ENCODE peak calls at places on chromosomes 4 and X, in eight cellular contexts. Q is activated CD8-positive, alpha-beta memory T cell treated with anti-CD3 and anti-CD28 coated beads, Interleukin-2, amount 50 U/mL, for 48 hours; D is effector CD8-positive, alpha-beta T cell; U is activated naive CD4-positive, alpha-beta T cell; P is iPS-NIHi11; T is T-helper 2 cell; M is nephron progenitor cell; F is activated T-helper 1 cell treated with anti-CD3 and anti-CD28 coated beads, Interleukin-12 subunit alpha, Interleukin-12 subunit beta, Interleukin-2, Interleukin-4 antibody, amounts not matched to agents 30 ng/mL and 10 ng/mL and 1 ng/mL, durations not matched to agents 14 hours and 24 hours and 36 hours. V is an unnamed sample.

GRCh38 chrX:42714981-42715688 is 62.8 kb downstream of the PPP1R2C start:
- DNase-seq in Q (peak), D (peak), U (peak), P (peak), T (peak), M (peak), F (no peak), V (peak)

GRCh38 chr4:164748375-164748774 is 5.6 kb upstream of the SMIM31 start:
- DNase-seq in Q (no peak), D (no peak), U (no peak), P (peak), T (peak), M (no peak), F (no peak), V (peak)

GRCh38 chr4:6228158-6229067 is 28.1 kb upstream of the JAKMIP1 start:
- DNase-seq in Q (no peak), D (no peak), U (no peak), P (no peak), T (no peak), M (no peak), F (no peak), V (no peak)

GRCh38 chrX:23742174-23742692 is 843 bp downstream of the ACOT9 start:
- DNase-seq in Q (peak), D (no peak), U (no peak), P (peak), T (peak), M (peak), F (no peak), V (peak)

GRCh38 chrX:20455001-20455400 is 188.3 kb upstream of the RPS6KA3 start:
- DNase-seq in Q (no peak), D (no peak), U (no peak), P (no peak), T (no peak), M (no peak), F (no peak), V (peak)

GRCh38 chrX:12824944-12825343 is 33.7 kb downstream of the PRPS2 start:
- DNase-seq in Q (no peak), D (no peak), U (no peak), P (peak), T (no peak), M (no peak), F (no peak), V (no peak)

GRCh38 chr4:102438873-102439614 is 62.1 kb upstream of the NFKB1 start:
- DNase-seq in Q (no peak), D (no peak), U (no peak), P (peak), T (no peak), M (no peak), F (no peak), V (peak)

GRCh38 chr4:102757681-102758080 is 3.1 kb downstream of the MANBA start:
- DNase-seq in Q (no peak), D (no peak), U (no peak), P (no peak), T (no peak), M (no peak), F (no peak), V (no peak)

GRCh38 chr4:36255575-36255974 is 11.3 kb upstream of the ARAP2 start:
- DNase-seq in Q (no peak), D (peak), U (peak), P (no peak), T (peak), M (no peak), F (peak), V (no peak)

GRCh38 chr4:66108898-66109297 is 438.6 kb upstream of the EPHA5 start:
- DNase-seq in Q (no peak), D (no peak), U (no peak), P (no peak), T (no peak), M (no peak), F (no peak), V (no peak)

GRCh38 chr4:185165605-185166063 is 22.6 kb downstream of the SLC25A4 start:
- DNase-seq in Q (no peak), D (no peak), U (no peak), P (no peak), T (peak), M (no peak), F (no peak), V (peak)

GRCh38 chrX:84175943-84176342 is 12.1 kb downstream of the RPS6KA6 start:
- DNase-seq in Q (no peak), D (no peak), U (no peak), P (no peak), T (no peak), M (no peak), F (no peak), V (no peak)

GRCh38 chr4:2800691-2801596 is 8.1 kb downstream of the SH3BP2 start:
- DNase-seq in Q (no peak), D (no peak), U (no peak), P (peak), T (peak), M (peak), F (no peak), V (peak)

GRCh38 chr4:15297344-15297743 is 130.5 kb upstream of the C1QTNF7 start:
- DNase-seq in Q (no peak), D (no peak), U (no peak), P (no peak), T (no peak), M (no peak), F (no peak), V (no peak)

GRCh38 chrX:11558972-11559371 is 106.7 kb downstream of the ARHGAP6 start:
- DNase-seq in Q (peak), D (peak), U (peak), P (peak), T (peak), M (peak), F (peak), V (peak)

GRCh38 chr4:154836513-154836912 is 55.4 kb downstream of the RBM46 start:
- DNase-seq in Q (no peak), D (no peak), U (no peak), P (no peak), T (no peak), M (no peak), F (no peak), V (no peak)

GRCh38 chr4:117134386-117134785 is 49.0 kb upstream of the TRAM1L1 start:
- DNase-seq in Q (no peak), D (no peak), U (no peak), P (peak), T (peak), M (peak), F (no peak), V (peak)

GRCh38 chr4:143369556-143369955 is 32.9 kb downstream of the GAB1 start:
- DNase-seq in Q (no peak), D (no peak), U (no peak), P (no peak), T (no peak), M (no peak), F (no peak), V (no peak)

GRCh38 chr4:37816719-37817118 is 9.8 kb upstream of the PGM2 start:
- DNase-seq in Q (no peak), D (no peak), U (no peak), P (no peak), T (peak), M (no peak), F (no peak), V (peak)

GRCh38 chr4:6595897-6596537 is 21.0 kb downstream of the MAN2B2 start:
- DNase-seq in Q (no peak), D (no peak), U (no peak), P (peak), T (no peak), M (no peak), F (no peak), V (no peak)

GRCh38 chr4:145069361-145069760 is 28.6 kb downstream of the ANAPC10 start:
- DNase-seq in Q (no peak), D (no peak), U (no peak), P (no peak), T (no peak), M (no peak), F (no peak), V (peak)

GRCh38 chrX:786441-786881 is 155.9 kb downstream of the SHOX start:
- DNase-seq in Q (no peak), D (no peak), U (no peak), P (no peak), T (no peak), M (no peak), F (no peak), V (no peak)

GRCh38 chrX:153628129-153628528 is 18.9 kb upstream of the DUSP9 start:
- DNase-seq in Q (no peak), D (no peak), U (no peak), P (no peak), T (no peak), M (no peak), F (no peak), V (no peak)

GRCh38 chr4:125229596-125230058 is 85.1 kb upstream of the FAT4 start:
- DNase-seq in Q (no peak), D (no peak), U (no peak), P (no peak), T (no peak), M (no peak), F (no peak), V (no peak)

GRCh38 chrX:143635915-143636314 is at the start of gene SLITRK4:
- DNase-seq in Q (no peak), D (no peak), U (no peak), P (peak), T (no peak), M (peak), F (no peak), V (no peak)

GRCh38 chr4:121711263-121712000 is 14.7 kb upstream of the ANXA5 start:
- DNase-seq in Q (peak), D (no peak), U (no peak), P (peak), T (no peak), M (peak), F (peak), V (peak)

GRCh38 chr4:86960557-86960959 is 25.7 kb downstream of the AFF1 start:
- DNase-seq in Q (no peak), D (no peak), U (no peak), P (no peak), T (no peak), M (peak), F (no peak), V (peak)

GRCh38 chr4:158538176-158538575 is 16.5 kb downstream of the RXFP1 start:
- DNase-seq in Q (no peak), D (no peak), U (no peak), P (no peak), T (no peak), M (no peak), F (no peak), V (peak)

GRCh38 chr4:188107931-188108843 is 1.2 kb downstream of the TRIML2 start:
- DNase-seq in Q (no peak), D (no peak), U (no peak), P (peak), T (no peak), M (no peak), F (no peak), V (peak)

GRCh38 chr4:110156442-110156841 is 42.0 kb downstream of the ELOVL6 start:
- DNase-seq in Q (no peak), D (no peak), U (no peak), P (no peak), T (no peak), M (no peak), F (no peak), V (no peak)

GRCh38 chr4:84938316-84938715 is 28.2 kb downstream of the WDFY3 start:
- DNase-seq in Q (no peak), D (no peak), U (no peak), P (no peak), T (no peak), M (no peak), F (no peak), V (peak)

GRCh38 chrX:153877571-153878261 is 8.3 kb downstream of the L1CAM start:
- DNase-seq in Q (no peak), D (no peak), U (no peak), P (no peak), T (no peak), M (no peak), F (no peak), V (no peak)

GRCh38 chr4:143336828-143337599 is at the start of gene GAB1:
- DNase-seq in Q (peak), D (no peak), U (no peak), P (peak), T (peak), M (peak), F (peak), V (peak)

GRCh38 chr4:15352508-15352907 is 75.3 kb upstream of the C1QTNF7 start:
- DNase-seq in Q (no peak), D (no peak), U (no peak), P (no peak), T (no peak), M (no peak), F (no peak), V (no peak)